ENCODE peak calls at places on chromosomes 4 and X, in nine cellular contexts. G is M059J, P is MG63, L is kidney epithelial cell, S is Right ventricle myocardium inferior, Z is RWPE1, V is dorsolateral prefrontal cortex, T is cardiac fibroblast, O is cerebellar cortex. Y is an unnamed sample.

GRCh38 chr4:173450281-173450680 is 51.4 kb upstream of the SCRG1 start:
- DNase-seq in P (no peak), O (peak), V (no peak), T (peak), L (no peak), Z (no peak), S (no peak), G (no peak), Y (no peak)

GRCh38 chr4:110501826-110502225 is 25.9 kb downstream of the ENPEP start:
- DNase-seq in T (peak), L (no peak), Z (no peak), G (peak), S (no peak), V (no peak), P (no peak), O (no peak), Y (no peak)

GRCh38 chr4:79917246-79917645 is 155.8 kb downstream of the ANTXR2 start:
- DNase-seq in S (no peak), Z (peak), L (no peak), P (no peak), T (peak), O (peak), G (peak), V (no peak), Y (peak)

GRCh38 chrX:151701531-151701930 is 6.3 kb downstream of the PRRG3 start:
- DNase-seq in S (no peak), G (no peak), V (no peak), Z (no peak), L (no peak), P (no peak), T (no peak), O (no peak), Y (no peak)

GRCh38 chr4:151117371-151117962 is 18.0 kb downstream of the RPS3A start:
- DNase-seq in O (peak), G (peak), Z (peak), P (peak), V (no peak), T (peak), L (peak), S (no peak), Y (peak)

GRCh38 chr4:119209077-119209476 is 3.4 kb upstream of the USP53 start:
- DNase-seq in Z (peak), O (no peak), L (peak), V (no peak), G (peak), S (no peak), P (peak), T (peak), Y (peak)

GRCh38 chr4:185424905-185425599 is 712 bp downstream of the UFSP2 start:
- DNase-seq in S (no peak), P (no peak), V (no peak), T (no peak), G (no peak), L (peak), Z (peak), O (peak), Y (peak)

GRCh38 chr4:3434891-3435683 is 6.7 kb upstream of the HGFAC start:
- DNase-seq in L (no peak), S (peak), O (no peak), G (no peak), T (no peak), P (no peak), Z (no peak), V (no peak), Y (no peak)

GRCh38 chrX:71439420-71439819 is 73.3 kb downstream of the TAF1 start:
- DNase-seq in Z (no peak), G (no peak), V (no peak), L (no peak), P (no peak), S (no peak), O (no peak), T (no peak), Y (no peak)

GRCh38 chrX:150041208-150041607 is 102.9 kb upstream of the EOLA2 start:
- DNase-seq in S (no peak), G (no peak), Z (no peak), P (no peak), L (no peak), O (no peak), T (no peak), V (no peak), Y (no peak)

GRCh38 chrX:24242649-24243556 is 71.0 kb downstream of the SUPT20HL2 start:
- DNase-seq in S (peak), V (no peak), P (peak), Z (no peak), G (peak), T (peak), O (peak), L (no peak), Y (no peak)

GRCh38 chrX:8189096-8189830 is 18.2 kb upstream of the VCX2 start:
- DNase-seq in S (no peak), L (no peak), T (no peak), Z (peak), O (no peak), G (no peak), P (no peak), V (no peak), Y (no peak)

GRCh38 chrX:31931225-31931624 is 859.4 kb upstream of the FTHL17 start:
- DNase-seq in V (no peak), Z (peak), G (peak), S (no peak), L (peak), T (peak), O (no peak), P (peak), Y (peak)